ENCODE peak calls at places on chromosomes 11 and 22, in four cellular contexts. L, J, H and F are unnamed samples.

GRCh38 chr22:22938672-22939536 is 51.3 kb downstream of the IGLL5 start:
- DNase-seq in J (no peak), L (no peak), H (no peak), F (no peak)

GRCh38 chr11:107215006-107215405 is 196.7 kb upstream of the GUCY1A2 start:
- DNase-seq in L (no peak), J (no peak), H (no peak), F (no peak)

GRCh38 chr11:12089473-12089872 is 20.9 kb upstream of the MICAL2 start:
- DNase-seq in J (no peak), H (no peak), L (no peak), F (no peak)

GRCh38 chr11:34327804-34328631 is 29.8 kb downstream of the ABTB2 start:
- DNase-seq in H (no peak), J (no peak), L (peak; percentile 49), F (no peak)

GRCh38 chr22:42725606-42726355 is 5.1 kb upstream of the A4GALT start:
- DNase-seq in L (no peak), H (no peak), J (no peak), F (no peak)

GRCh38 chr11:3353066-3353465 is 25.9 kb downstream of the ZNF195 start:
- DNase-seq in H (no peak), J (no peak), L (no peak), F (peak; percentile 69)

GRCh38 chr11:82927264-82927880 is 25.8 kb downstream of the DDIAS start:
- DNase-seq in L (no peak), J (no peak), H (peak; percentile 34), F (peak; percentile 73)

GRCh38 chr22:46484156-46484860 is 53.1 kb downstream of the CELSR1 start:
- DNase-seq in L (no peak), H (no peak), J (no peak), F (no peak)

GRCh38 chr22:40509401-40510134 is 127.0 kb downstream of the MRTFA start:
- DNase-seq in J (no peak), L (peak; percentile 60), H (no peak), F (no peak)

GRCh38 chr11:89477175-89477574 is 14.0 kb downstream of the NOX4 start:
- DNase-seq in J (no peak), L (no peak), H (peak; percentile 12), F (no peak)

GRCh38 chr22:26887916-26888315 is 230.5 kb downstream of the MIAT start:
- DNase-seq in J (peak; percentile 45), H (no peak), L (no peak), F (no peak)

GRCh38 chr11:108886608-108887007 is 221.7 kb downstream of the DDX10 start:
- DNase-seq in L (no peak), H (no peak), J (no peak), F (no peak)

GRCh38 chr22:45880732-45881523 is 96.0 kb downstream of the WNT7B start:
- DNase-seq in L (no peak), H (no peak), J (no peak), F (no peak)

GRCh38 chr11:94537051-94537600 is 6.6 kb upstream of the FUT4 start:
- DNase-seq in J (no peak), H (no peak), L (no peak), F (no peak)

GRCh38 chr22:39267966-39268365 is 23.2 kb upstream of the PDGFB start:
- DNase-seq in H (no peak), L (no peak), J (no peak), F (no peak)

GRCh38 chr11:78339945-78340344 is 77.7 kb downstream of the GAB2 start:
- DNase-seq in H (no peak), J (no peak), L (no peak), F (no peak)

GRCh38 chr11:12045914-12046635 is 37.6 kb upstream of the DKK3 start:
- DNase-seq in J (no peak), L (no peak), H (no peak), F (no peak)

GRCh38 chr11:86513746-86514373 is 139.2 kb downstream of the CCDC81 start:
- DNase-seq in J (no peak), H (no peak), L (no peak), F (no peak)

GRCh38 chr11:14424096-14424495 is 65.1 kb upstream of the RRAS2 start:
- DNase-seq in L (no peak), J (no peak), H (no peak), F (no peak)

GRCh38 chr22:36764060-36764459 is 11.9 kb downstream of the IFT27 start:
- DNase-seq in J (no peak), L (no peak), H (no peak), F (no peak)

GRCh38 chr11:101555366-101555765 is 28.4 kb downstream of the TRPC6 start:
- DNase-seq in L (no peak), H (no peak), J (no peak), F (no peak)

DNA sequence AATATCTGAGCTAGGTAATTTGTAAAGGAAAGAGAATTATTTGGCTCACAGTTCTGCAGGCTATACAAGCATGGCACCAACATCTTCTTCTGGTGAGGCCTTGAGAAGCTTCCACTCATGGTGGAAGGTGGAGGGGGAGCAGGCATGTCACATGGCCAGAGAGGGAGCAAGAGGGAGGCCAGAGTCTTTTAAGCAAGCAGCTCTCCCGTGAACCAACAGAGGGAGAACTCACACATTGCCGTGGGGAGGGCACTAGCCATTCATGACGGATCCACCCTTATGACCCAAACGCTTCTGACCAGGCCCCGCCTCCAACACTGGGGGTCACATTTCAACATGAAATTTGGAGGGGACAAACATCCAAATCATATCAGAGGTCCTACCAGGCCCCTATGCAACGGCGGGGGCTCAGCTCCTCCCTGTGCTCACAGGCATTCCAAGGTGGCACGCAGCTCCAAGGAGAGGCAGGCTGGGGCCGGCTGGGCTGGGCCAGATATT is 4.6 kb downstream of the C11orf96 start:
- DNase-seq in L (no peak), J (no peak), H (peak; percentile 19), F (peak; percentile 28)
- TF ChIP-seq POLR2A in L (no peak), J (no peak), H (no peak), F (no peak)

GRCh38 chr11:76781046-76781801 is 1.9 kb upstream of the TSKU start:
- DNase-seq in L (no peak), H (no peak), J (no peak), F (no peak)

GRCh38 chr11:76781861-76782500 is 1.2 kb upstream of the TSKU start:
- DNase-seq in J (no peak), H (no peak), L (no peak), F (peak; percentile 27)

GRCh38 chr11:76783901-76784813 is 1.0 kb downstream of the TSKU start:
- DNase-seq in J (no peak), L (peak; percentile 67), H (peak; percentile 55), F (peak; percentile 85)

GRCh38 chr11:76783294-76783900 is at the start of gene TSKU:
- DNase-seq in J (no peak), H (no peak), L (no peak), F (no peak)

GRCh38 chr11:76782526-76783293 is 446 bp upstream of the TSKU start:
- DNase-seq in H (peak; percentile 79), J (peak; percentile 98), L (peak; percentile 92), F (peak; percentile 96)
- TF ChIP-seq POLR2A in H (peak; percentile 60), J (peak; percentile 26), L (no peak), F (peak; percentile 41)

DNA sequence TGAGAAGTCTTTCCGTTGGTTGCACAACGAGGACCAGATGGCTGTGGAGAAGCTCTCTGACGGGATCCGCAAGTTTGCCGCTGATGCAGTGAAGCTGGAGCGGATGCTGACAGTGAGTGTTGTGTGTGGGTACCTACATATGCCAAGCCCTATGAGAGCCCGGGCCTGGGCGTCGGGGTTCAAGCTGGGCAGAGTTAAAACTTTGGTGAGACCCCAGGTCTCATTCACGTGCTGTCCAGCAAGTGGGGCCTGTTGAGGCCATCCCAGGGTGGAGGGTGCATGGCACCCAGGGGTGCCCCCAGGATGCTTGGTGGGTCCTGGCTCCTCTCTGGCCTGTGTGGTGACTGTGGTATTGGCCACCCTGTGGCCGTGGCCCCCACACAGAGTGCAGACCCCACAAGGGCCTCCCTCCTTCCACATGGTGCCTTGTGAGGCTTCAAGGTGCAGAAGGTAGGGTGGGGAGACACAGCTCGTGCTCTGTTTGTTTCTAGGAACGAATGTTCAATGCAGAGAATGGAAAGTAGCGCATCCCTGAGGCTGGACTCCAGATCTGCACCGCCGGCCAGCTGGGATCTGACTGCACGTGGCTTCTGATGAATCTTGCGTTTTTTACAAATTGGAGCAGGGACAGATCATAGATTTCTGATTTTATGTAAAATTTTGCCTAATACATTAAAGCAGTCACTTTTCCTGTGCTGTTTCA is 12.8 kb downstream of the GATD1 start:
- DNase-seq in L (no peak), J (no peak), H (no peak), F (no peak)
- TF ChIP-seq POLR2A in L (no peak), J (no peak), H (no peak), F (no peak)

GRCh38 chr11:65859812-65860277 is 388 bp upstream of the MUS81 start:
- DNase-seq in H (no peak), J (no peak), L (peak; percentile 51), F (no peak)

GRCh38 chr11:65859134-65859811 is 960 bp upstream of the MUS81 start:
- DNase-seq in H (peak; percentile 95), J (peak; percentile 100), L (peak; percentile 100), F (peak; percentile 100)

GRCh38 chr11:65861165-65861505 is 902 bp downstream of the MUS81 start:
- DNase-seq in H (no peak), J (no peak), L (no peak), F (no peak)

GRCh38 chr11:65861533-65862183 is 1.4 kb downstream of the MUS81 start:
- DNase-seq in L (no peak), J (no peak), H (no peak), F (peak; percentile 8)

DNA sequence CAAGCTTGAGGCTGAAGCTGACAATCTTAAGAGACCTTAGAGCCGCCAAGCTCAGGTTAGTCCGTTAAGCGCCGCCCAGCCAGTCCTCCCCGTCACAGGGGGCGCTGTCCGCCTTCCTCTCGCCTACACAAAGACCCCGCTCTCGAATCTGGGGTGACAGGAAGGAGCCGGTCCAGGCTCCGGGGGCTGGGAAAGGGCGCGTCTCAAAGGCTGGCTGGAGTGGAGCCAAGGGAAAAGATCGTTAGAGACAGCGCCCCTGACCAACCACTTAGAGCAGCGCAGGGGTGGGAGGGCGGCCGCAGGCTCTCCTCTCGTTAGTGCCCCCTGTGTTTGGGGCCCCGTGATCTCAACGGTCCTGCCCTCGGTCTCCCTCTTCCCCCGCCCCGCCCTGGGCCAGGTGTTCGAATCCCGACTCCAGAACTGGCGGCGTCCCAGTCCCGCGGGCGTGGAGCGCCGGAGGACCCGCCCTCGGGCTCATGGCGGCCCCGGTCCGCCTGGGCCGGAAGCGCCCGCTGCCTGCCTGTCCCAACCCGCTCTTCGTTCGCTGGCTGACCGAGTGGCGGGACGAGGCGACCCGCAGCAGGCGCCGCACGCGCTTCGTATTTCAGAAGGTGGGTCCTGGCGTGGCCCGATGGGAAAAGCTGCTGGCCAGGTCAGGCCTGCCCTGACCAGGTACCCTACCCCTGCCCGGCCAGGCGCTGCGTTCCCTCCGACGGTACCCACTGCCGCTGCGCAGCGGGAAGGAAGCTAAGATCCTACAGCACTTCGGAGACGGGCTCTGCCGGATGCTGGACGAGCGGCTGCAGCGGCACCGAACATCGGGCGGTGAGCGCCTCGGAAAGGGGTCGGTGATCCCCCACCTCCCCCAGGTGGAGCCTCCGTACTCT is at the start of gene MUS81:
- DNase-seq in J (peak; percentile 99), L (peak; percentile 98), H (peak; percentile 99), F (peak; percentile 99)
- TF ChIP-seq POLR2A in J (peak; percentile 37), L (no peak), H (no peak), F (peak; percentile 59)

GRCh38 chr22:31291716-31292644 is at the start of gene PIK3IP1:
- DNase-seq in J (peak; percentile 97), L (peak; percentile 97), H (peak; percentile 51), F (peak; percentile 88)
- TF ChIP-seq POLR2A in J (peak; percentile 56), L (peak; percentile 86), H (no peak), F (no peak)